ENCODE peak calls at places on chromosomes 16 and 17, in seven cellular contexts. P is T-helper 2 cell treated with Interferon-gamma antibody and Interleukin-4, amounts not matched to agents 5 μg/mL and 100 μg/mL, for 36 hours; E is naive thymus-derived CD4-positive, alpha-beta T cell; U is NCI-H2081; O is anterior cingulate cortex; D is Calu3; X is nephron progenitor cell. I is an unnamed sample.

GRCh38 chr17:18380471-18381157 is 3.0 kb downstream of the EVPLL start:
- DNase-seq in D (no peak), U (no peak), X (no peak), P (no peak), O (no peak), E (no peak), I (no peak)

GRCh38 chr17:311119-311848 is 41.3 kb downstream of the RPH3AL start:
- DNase-seq in D (no peak), E (no peak), P (no peak), U (no peak), X (no peak), O (no peak), I (no peak)

GRCh38 chr16:20023190-20023589 is 50.5 kb downstream of the GPR139 start:
- DNase-seq in X (peak), P (no peak), E (no peak), O (no peak), U (no peak), D (peak), I (no peak)

GRCh38 chr16:1309888-1310831 is 724 bp downstream of the UBE2I start:
- DNase-seq in X (no peak), D (peak), P (peak), E (peak), U (no peak), O (no peak), I (no peak)

GRCh38 chr17:65633988-65634387 is 72.5 kb upstream of the AXIN2 start:
- DNase-seq in E (no peak), O (no peak), D (no peak), U (no peak), X (no peak), P (no peak), I (no peak)

GRCh38 chr17:57365420-57365819 is 109.1 kb downstream of the MSI2 start:
- DNase-seq in O (no peak), E (no peak), D (no peak), P (no peak), U (no peak), X (no peak), I (no peak)

GRCh38 chr17:29838961-29839360 is 91.1 kb downstream of the SSH2 start:
- DNase-seq in E (no peak), P (no peak), O (peak), U (no peak), X (peak), D (peak), I (no peak)

GRCh38 chr17:65092262-65092661 is 35.7 kb upstream of the GNA13 start:
- DNase-seq in X (no peak), P (no peak), O (no peak), U (no peak), E (no peak), D (no peak), I (no peak)

GRCh38 chr16:17379121-17379571 is 91.6 kb downstream of the XYLT1 start:
- DNase-seq in E (no peak), X (no peak), P (no peak), D (no peak), U (no peak), O (no peak), I (no peak)

GRCh38 chr17:7855643-7856080 is 796 bp downstream of the TMEM88 start:
- DNase-seq in U (no peak), O (no peak), D (no peak), E (no peak), X (no peak), P (no peak), I (no peak)

GRCh38 chr16:85417156-85417860 is 195.8 kb upstream of the GSE1 start:
- DNase-seq in O (no peak), U (no peak), P (no peak), X (peak), D (no peak), E (no peak), I (no peak)

GRCh38 chr17:73657473-73658116 is 13.3 kb upstream of the SDK2 start:
- DNase-seq in X (peak), P (no peak), E (no peak), D (peak), U (peak), O (no peak), I (no peak)

GRCh38 chr16:53504161-53504663 is 1.2 kb upstream of the AKTIP start:
- DNase-seq in X (peak), O (peak), P (no peak), E (no peak), D (peak), U (peak), I (peak)

GRCh38 chr16:11139624-11140375 is 116.2 kb downstream of the SOCS1 start:
- DNase-seq in X (no peak), O (no peak), E (peak), U (no peak), D (no peak), P (peak), I (no peak)

GRCh38 chr17:29444589-29444988 is 54.4 kb downstream of the TAOK1 start:
- DNase-seq in U (no peak), X (no peak), P (no peak), D (no peak), O (no peak), E (no peak), I (no peak)

GRCh38 chr17:66990047-66990446 is 25.5 kb downstream of the CACNG4 start:
- DNase-seq in U (no peak), E (no peak), P (no peak), D (no peak), O (no peak), X (no peak), I (no peak)

GRCh38 chr16:84593825-84594724 is 23.8 kb downstream of the COTL1 start:
- DNase-seq in E (peak), D (no peak), O (peak), X (no peak), P (peak), U (no peak), I (no peak)

GRCh38 chr16:78179666-78180065 is 80.2 kb downstream of the WWOX start:
- DNase-seq in D (no peak), U (no peak), E (no peak), P (no peak), O (no peak), X (no peak), I (no peak)

GRCh38 chr17:75125984-75126383 is 5.6 kb downstream of the NT5C start:
- DNase-seq in D (no peak), P (no peak), E (no peak), U (no peak), O (no peak), X (no peak), I (no peak)

GRCh38 chr17:81806461-81807209 is 2.7 kb downstream of the GCGR start:
- DNase-seq in D (no peak), U (no peak), P (no peak), O (no peak), E (no peak), X (no peak), I (no peak)

GRCh38 chr16:57720142-57720575 is 15.4 kb upstream of the KATNB1 start:
- DNase-seq in P (peak), D (peak), U (no peak), O (peak), E (no peak), X (peak), I (no peak)

GRCh38 chr17:79371984-79372383 is 238.9 kb downstream of the RBFOX3 start:
- DNase-seq in X (no peak), D (no peak), U (no peak), O (no peak), E (no peak), P (no peak), I (no peak)

GRCh38 chr16:60203525-60204124 is 1469.5 kb upstream of the GOT2 start:
- DNase-seq in U (no peak), P (no peak), O (no peak), E (no peak), X (no peak), D (no peak), I (no peak)

GRCh38 chr17:4551141-4551540 is 4.0 kb downstream of the MYBBP1A start:
- DNase-seq in U (no peak), D (no peak), X (no peak), P (no peak), O (no peak), E (no peak), I (no peak)

GRCh38 chr16:50684823-50685455 is 3.8 kb upstream of the SNX20 start:
- DNase-seq in U (no peak), O (no peak), X (no peak), P (peak), E (no peak), D (no peak), I (no peak)

GRCh38 chr16:85238233-85238647 is 126.0 kb upstream of the CIBAR2 start:
- DNase-seq in U (no peak), P (no peak), X (peak), E (no peak), D (no peak), O (peak), I (peak)

GRCh38 chr16:9297437-9298113 is 206.1 kb downstream of the HAPSTR1 start:
- DNase-seq in P (no peak), X (peak), D (peak), U (no peak), E (no peak), O (no peak), I (no peak)

GRCh38 chr17:57783338-57783742 is 38.2 kb upstream of the CCDC182 start:
- DNase-seq in D (peak), O (peak), E (peak), U (peak), X (peak), P (peak), I (no peak)

GRCh38 chr16:58511933-58512815 is 3.1 kb upstream of the SETD6 start:
- DNase-seq in O (peak), X (peak), P (peak), D (peak), E (peak), U (peak), I (peak)

GRCh38 chr17:6912110-6913051 is 80.9 kb upstream of the TEKT1 start:
- DNase-seq in E (no peak), P (no peak), X (no peak), U (no peak), D (no peak), O (no peak), I (no peak)

GRCh38 chr16:82263456-82264159 is 93.6 kb upstream of the MPHOSPH6 start:
- DNase-seq in E (peak), D (peak), P (peak), X (peak), O (peak), U (peak), I (no peak)

I was measured in suprapubic skin.